ENCODE peak calls at places on chromosomes 6 and 20, in ten cellular contexts. One of them, this sample, is unnamed.

GRCh38 chr6:19320066-19320465 is 517.1 kb upstream of the ID4 start:
- DNase-seq in CD4-positive, CD25-positive, alpha-beta regulatory T cell: no peak
- DNase-seq in tibial artery: no peak
- DNase-seq in HCT116: no peak
- DNase-seq in left lung: no peak
- DNase-seq in aorta: no peak
- DNase-seq in DND-41: no peak
- DNase-seq in cardiac muscle cell: no peak
- DNase-seq in effector memory CD4-positive, alpha-beta T cell: no peak
- DNase-seq in lower lobe of right lung: no peak
- DNase-seq in this sample: no peak

GRCh38 chr6:217048-217659 is 75.1 kb upstream of the DUSP22 start:
- DNase-seq in DND-41: peak; percentile 23
- DNase-seq in left lung: no peak
- DNase-seq in HCT116: peak; percentile 18
- DNase-seq in cardiac muscle cell: peak; percentile 15
- DNase-seq in tibial artery: no peak
- DNase-seq in aorta: no peak
- DNase-seq in CD4-positive, CD25-positive, alpha-beta regulatory T cell: peak; percentile 46
- DNase-seq in effector memory CD4-positive, alpha-beta T cell: no peak
- DNase-seq in lower lobe of right lung: no peak
- DNase-seq in this sample: no peak

GRCh38 chr6:43668151-43669028 is 19.2 kb downstream of the MRPS18A start:
- DNase-seq in HCT116: peak; percentile 56
- DNase-seq in cardiac muscle cell: peak; percentile 89
- DNase-seq in left lung: peak; percentile 76
- DNase-seq in aorta: peak; percentile 80
- DNase-seq in CD4-positive, CD25-positive, alpha-beta regulatory T cell: peak; percentile 56
- DNase-seq in effector memory CD4-positive, alpha-beta T cell: no peak
- DNase-seq in tibial artery: peak; percentile 27
- DNase-seq in DND-41: peak; percentile 46
- DNase-seq in lower lobe of right lung: peak; percentile 73
- DNase-seq in this sample: peak; percentile 61

GRCh38 chr6:3915076-3915791 is 66.1 kb downstream of the FAM50B start:
- DNase-seq in effector memory CD4-positive, alpha-beta T cell: peak; percentile 3
- DNase-seq in HCT116: no peak
- DNase-seq in DND-41: peak; percentile 73
- DNase-seq in aorta: no peak
- DNase-seq in cardiac muscle cell: no peak
- DNase-seq in CD4-positive, CD25-positive, alpha-beta regulatory T cell: peak; percentile 84
- DNase-seq in left lung: no peak
- DNase-seq in lower lobe of right lung: no peak
- DNase-seq in tibial artery: no peak
- DNase-seq in this sample: no peak

GRCh38 chr20:36573103-36573797 is at the start of gene TGIF2:
- DNase-seq in cardiac muscle cell: peak; percentile 98
- DNase-seq in aorta: peak; percentile 94
- DNase-seq in lower lobe of right lung: peak; percentile 90
- DNase-seq in tibial artery: peak; percentile 70
- DNase-seq in effector memory CD4-positive, alpha-beta T cell: peak; percentile 91
- DNase-seq in HCT116: peak; percentile 34
- DNase-seq in left lung: peak; percentile 85
- DNase-seq in CD4-positive, CD25-positive, alpha-beta regulatory T cell: peak; percentile 86
- DNase-seq in DND-41: peak; percentile 97
- DNase-seq in this sample: peak; percentile 82

GRCh38 chr6:11232968-11233626 is 629 bp upstream of the NEDD9 start:
- DNase-seq in DND-41: no peak
- DNase-seq in effector memory CD4-positive, alpha-beta T cell: no peak
- DNase-seq in cardiac muscle cell: peak; percentile 54
- DNase-seq in CD4-positive, CD25-positive, alpha-beta regulatory T cell: no peak
- DNase-seq in HCT116: no peak
- DNase-seq in left lung: no peak
- DNase-seq in lower lobe of right lung: no peak
- DNase-seq in aorta: no peak
- DNase-seq in tibial artery: no peak
- DNase-seq in this sample: no peak

GRCh38 chr6:26065952-26066380 is 21.3 kb upstream of the HFE start:
- DNase-seq in CD4-positive, CD25-positive, alpha-beta regulatory T cell: peak; percentile 90
- DNase-seq in HCT116: peak; percentile 79
- DNase-seq in left lung: peak; percentile 52
- DNase-seq in lower lobe of right lung: no peak
- DNase-seq in tibial artery: peak; percentile 64
- DNase-seq in DND-41: peak; percentile 68
- DNase-seq in aorta: no peak
- DNase-seq in cardiac muscle cell: peak; percentile 76
- DNase-seq in effector memory CD4-positive, alpha-beta T cell: no peak
- DNase-seq in this sample: no peak

GRCh38 chr20:25025091-25025861 is 32.7 kb downstream of the ACSS1 start:
- DNase-seq in tibial artery: peak; percentile 7
- DNase-seq in effector memory CD4-positive, alpha-beta T cell: no peak
- DNase-seq in lower lobe of right lung: no peak
- DNase-seq in DND-41: no peak
- DNase-seq in cardiac muscle cell: no peak
- DNase-seq in left lung: peak; percentile 19
- DNase-seq in aorta: peak; percentile 37
- DNase-seq in CD4-positive, CD25-positive, alpha-beta regulatory T cell: no peak
- DNase-seq in HCT116: no peak
- DNase-seq in this sample: no peak

GRCh38 chr20:17889226-17889625 is 79.4 kb downstream of the SNX5 start:
- DNase-seq in lower lobe of right lung: no peak
- DNase-seq in effector memory CD4-positive, alpha-beta T cell: no peak
- DNase-seq in left lung: no peak
- DNase-seq in aorta: no peak
- DNase-seq in DND-41: no peak
- DNase-seq in cardiac muscle cell: no peak
- DNase-seq in HCT116: peak; percentile 15
- DNase-seq in CD4-positive, CD25-positive, alpha-beta regulatory T cell: no peak
- DNase-seq in tibial artery: no peak
- DNase-seq in this sample: no peak

GRCh38 chr20:17885544-17885943 is 83.0 kb downstream of the SNX5 start:
- DNase-seq in DND-41: no peak
- DNase-seq in tibial artery: peak; percentile 50
- DNase-seq in left lung: no peak
- DNase-seq in HCT116: no peak
- DNase-seq in effector memory CD4-positive, alpha-beta T cell: no peak
- DNase-seq in lower lobe of right lung: no peak
- DNase-seq in CD4-positive, CD25-positive, alpha-beta regulatory T cell: no peak
- DNase-seq in aorta: no peak
- DNase-seq in cardiac muscle cell: no peak
- DNase-seq in this sample: no peak

GRCh38 chr20:17885076-17885475 is 83.5 kb downstream of the SNX5 start:
- DNase-seq in cardiac muscle cell: no peak
- DNase-seq in CD4-positive, CD25-positive, alpha-beta regulatory T cell: no peak
- DNase-seq in HCT116: no peak
- DNase-seq in effector memory CD4-positive, alpha-beta T cell: no peak
- DNase-seq in DND-41: no peak
- DNase-seq in tibial artery: no peak
- DNase-seq in left lung: no peak
- DNase-seq in lower lobe of right lung: no peak
- DNase-seq in aorta: no peak
- DNase-seq in this sample: no peak

GRCh38 chr20:17888044-17888443 is 80.5 kb downstream of the SNX5 start:
- DNase-seq in tibial artery: no peak
- DNase-seq in HCT116: peak; percentile 32
- DNase-seq in DND-41: no peak
- DNase-seq in lower lobe of right lung: no peak
- DNase-seq in aorta: no peak
- DNase-seq in CD4-positive, CD25-positive, alpha-beta regulatory T cell: no peak
- DNase-seq in cardiac muscle cell: no peak
- DNase-seq in left lung: no peak
- DNase-seq in effector memory CD4-positive, alpha-beta T cell: no peak
- DNase-seq in this sample: no peak

GRCh38 chr20:17887331-17888030 is 81.1 kb downstream of the SNX5 start:
- DNase-seq in left lung: peak; percentile 25
- DNase-seq in CD4-positive, CD25-positive, alpha-beta regulatory T cell: no peak
- DNase-seq in cardiac muscle cell: no peak
- DNase-seq in DND-41: no peak
- DNase-seq in tibial artery: no peak
- DNase-seq in lower lobe of right lung: no peak
- DNase-seq in effector memory CD4-positive, alpha-beta T cell: no peak
- DNase-seq in HCT116: no peak
- DNase-seq in aorta: no peak
- DNase-seq in this sample: no peak
- H3K4me1 ChIP-seq in left lung: peaks cover 9% of the 10 kb centered on the region
- H3K4me1 ChIP-seq in CD4-positive, CD25-positive, alpha-beta regulatory T cell: no peaks in the 10 kb centered on the region
- H3K4me1 ChIP-seq in cardiac muscle cell: no peaks in the 10 kb centered on the region
- H3K4me1 ChIP-seq in DND-41: no peaks in the 10 kb centered on the region
- H3K4me1 ChIP-seq in tibial artery: no peaks in the 10 kb centered on the region
- H3K4me1 ChIP-seq in lower lobe of right lung: peaks cover 17% of the 10 kb centered on the region
- H3K4me1 ChIP-seq in effector memory CD4-positive, alpha-beta T cell: no peaks in the 10 kb centered on the region
- H3K4me1 ChIP-seq in HCT116: peaks cover 4% of the 10 kb centered on the region
- H3K4me1 ChIP-seq in aorta: no peaks in the 10 kb centered on the region
- H3K4me1 ChIP-seq in this sample: peaks cover 36% of the 10 kb centered on the region

GRCh38 chr6:134397674-134398073 is 79.8 kb upstream of the SGK1 start:
- DNase-seq in left lung: no peak
- DNase-seq in lower lobe of right lung: no peak
- DNase-seq in DND-41: no peak
- DNase-seq in effector memory CD4-positive, alpha-beta T cell: no peak
- DNase-seq in tibial artery: no peak
- DNase-seq in CD4-positive, CD25-positive, alpha-beta regulatory T cell: no peak
- DNase-seq in cardiac muscle cell: no peak
- DNase-seq in HCT116: no peak
- DNase-seq in aorta: no peak
- DNase-seq in this sample: no peak

GRCh38 chr6:134405386-134406087 is 87.6 kb upstream of the SGK1 start:
- DNase-seq in CD4-positive, CD25-positive, alpha-beta regulatory T cell: no peak
- DNase-seq in aorta: no peak
- DNase-seq in cardiac muscle cell: no peak
- DNase-seq in DND-41: no peak
- DNase-seq in effector memory CD4-positive, alpha-beta T cell: no peak
- DNase-seq in lower lobe of right lung: no peak
- DNase-seq in tibial artery: no peak
- DNase-seq in left lung: no peak
- DNase-seq in HCT116: no peak
- DNase-seq in this sample: no peak

GRCh38 chr6:134402372-134402984 is 84.6 kb upstream of the SGK1 start:
- DNase-seq in left lung: no peak
- DNase-seq in aorta: no peak
- DNase-seq in tibial artery: no peak
- DNase-seq in cardiac muscle cell: no peak
- DNase-seq in CD4-positive, CD25-positive, alpha-beta regulatory T cell: no peak
- DNase-seq in effector memory CD4-positive, alpha-beta T cell: no peak
- DNase-seq in lower lobe of right lung: no peak
- DNase-seq in HCT116: no peak
- DNase-seq in DND-41: no peak
- DNase-seq in this sample: no peak

GRCh38 chr6:134398453-134398852 is 80.5 kb upstream of the SGK1 start:
- DNase-seq in lower lobe of right lung: peak; percentile 69
- DNase-seq in aorta: no peak
- DNase-seq in cardiac muscle cell: no peak
- DNase-seq in effector memory CD4-positive, alpha-beta T cell: no peak
- DNase-seq in DND-41: no peak
- DNase-seq in HCT116: no peak
- DNase-seq in left lung: peak; percentile 67
- DNase-seq in tibial artery: peak; percentile 41
- DNase-seq in CD4-positive, CD25-positive, alpha-beta regulatory T cell: no peak
- DNase-seq in this sample: no peak

GRCh38 chr6:134400941-134401340 is 83.0 kb upstream of the SGK1 start:
- DNase-seq in tibial artery: no peak
- DNase-seq in aorta: no peak
- DNase-seq in HCT116: no peak
- DNase-seq in lower lobe of right lung: no peak
- DNase-seq in CD4-positive, CD25-positive, alpha-beta regulatory T cell: no peak
- DNase-seq in effector memory CD4-positive, alpha-beta T cell: no peak
- DNase-seq in cardiac muscle cell: no peak
- DNase-seq in DND-41: no peak
- DNase-seq in left lung: no peak
- DNase-seq in this sample: no peak
- H3K27ac ChIP-seq in tibial artery: no peak overlapping the region
- H3K27ac ChIP-seq in aorta: no peak overlapping the region
- H3K27ac ChIP-seq in HCT116: no peak overlapping the region
- H3K27ac ChIP-seq in lower lobe of right lung: no peak overlapping the region
- H3K27ac ChIP-seq in CD4-positive, CD25-positive, alpha-beta regulatory T cell: no peak overlapping the region
- H3K27ac ChIP-seq in effector memory CD4-positive, alpha-beta T cell: no peak overlapping the region
- H3K27ac ChIP-seq in cardiac muscle cell: no peak overlapping the region
- H3K27ac ChIP-seq in DND-41: no peak overlapping the region
- H3K27ac ChIP-seq in left lung: no peak overlapping the region
- H3K27ac ChIP-seq in this sample: no peak overlapping the region

GRCh38 chr6:118932421-118932820 is 2.5 kb downstream of the MCM9 start:
- DNase-seq in tibial artery: no peak
- DNase-seq in cardiac muscle cell: no peak
- DNase-seq in aorta: no peak
- DNase-seq in lower lobe of right lung: no peak
- DNase-seq in HCT116: no peak
- DNase-seq in CD4-positive, CD25-positive, alpha-beta regulatory T cell: no peak
- DNase-seq in effector memory CD4-positive, alpha-beta T cell: no peak
- DNase-seq in left lung: no peak
- DNase-seq in DND-41: no peak
- DNase-seq in this sample: no peak

GRCh38 chr6:118934461-118935330 is at the start of gene MCM9:
- DNase-seq in cardiac muscle cell: peak; percentile 97
- DNase-seq in tibial artery: peak; percentile 79
- DNase-seq in lower lobe of right lung: peak; percentile 94
- DNase-seq in CD4-positive, CD25-positive, alpha-beta regulatory T cell: peak; percentile 92
- DNase-seq in left lung: peak; percentile 95
- DNase-seq in aorta: peak; percentile 98
- DNase-seq in DND-41: peak; percentile 87
- DNase-seq in HCT116: peak; percentile 68
- DNase-seq in effector memory CD4-positive, alpha-beta T cell: peak; percentile 79
- DNase-seq in this sample: peak; percentile 92

GRCh38 chr6:118931436-118931835 is 3.5 kb downstream of the MCM9 start:
- DNase-seq in CD4-positive, CD25-positive, alpha-beta regulatory T cell: no peak
- DNase-seq in cardiac muscle cell: no peak
- DNase-seq in aorta: no peak
- DNase-seq in left lung: no peak
- DNase-seq in HCT116: no peak
- DNase-seq in DND-41: no peak
- DNase-seq in lower lobe of right lung: no peak
- DNase-seq in tibial artery: no peak
- DNase-seq in effector memory CD4-positive, alpha-beta T cell: no peak
- DNase-seq in this sample: no peak

GRCh38 chr6:118933855-118934460 is 1.0 kb downstream of the MCM9 start:
- DNase-seq in effector memory CD4-positive, alpha-beta T cell: no peak
- DNase-seq in lower lobe of right lung: no peak
- DNase-seq in cardiac muscle cell: no peak
- DNase-seq in left lung: no peak
- DNase-seq in DND-41: no peak
- DNase-seq in HCT116: no peak
- DNase-seq in aorta: no peak
- DNase-seq in CD4-positive, CD25-positive, alpha-beta regulatory T cell: no peak
- DNase-seq in tibial artery: no peak
- DNase-seq in this sample: no peak

DNA sequence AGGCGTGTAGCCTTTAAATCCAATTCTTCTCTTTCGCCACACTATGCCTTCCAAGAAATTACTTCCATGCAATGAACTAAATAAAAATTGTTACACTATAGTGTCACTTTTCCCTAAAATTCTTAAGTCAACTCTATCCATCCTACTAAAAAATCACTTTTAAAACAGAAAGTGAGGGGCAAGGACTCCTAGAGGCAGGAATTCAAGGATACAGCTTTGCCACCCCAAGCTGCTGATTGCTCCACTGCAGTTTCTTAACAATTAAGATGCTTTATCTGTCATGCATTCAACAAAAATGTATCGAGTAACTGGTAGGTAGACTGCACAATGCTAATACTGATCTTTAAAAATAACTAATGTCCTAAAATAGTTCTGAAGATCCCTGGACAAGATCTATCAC is 4.3 kb downstream of the MCM9 start:
- DNase-seq in cardiac muscle cell: no peak
- DNase-seq in effector memory CD4-positive, alpha-beta T cell: no peak
- DNase-seq in tibial artery: no peak
- DNase-seq in left lung: no peak
- DNase-seq in HCT116: no peak
- DNase-seq in DND-41: no peak
- DNase-seq in aorta: no peak
- DNase-seq in lower lobe of right lung: no peak
- DNase-seq in CD4-positive, CD25-positive, alpha-beta regulatory T cell: no peak
- DNase-seq in this sample: no peak
- H3K4me1 ChIP-seq in cardiac muscle cell: peaks cover 7% of the 10 kb centered on the region
- H3K4me1 ChIP-seq in effector memory CD4-positive, alpha-beta T cell: peaks cover 7% of the 10 kb centered on the region
- H3K4me1 ChIP-seq in tibial artery: no peaks in the 10 kb centered on the region
- H3K4me1 ChIP-seq in left lung: peaks cover 4% of the 10 kb centered on the region
- H3K4me1 ChIP-seq in HCT116: peaks cover 4% of the 10 kb centered on the region
- H3K4me1 ChIP-seq in DND-41: peaks cover 27% of the 10 kb centered on the region
- H3K4me1 ChIP-seq in aorta: peaks cover 2% of the 10 kb centered on the region
- H3K4me1 ChIP-seq in lower lobe of right lung: peaks cover 10% of the 10 kb centered on the region
- H3K4me1 ChIP-seq in CD4-positive, CD25-positive, alpha-beta regulatory T cell: peaks cover 14% of the 10 kb centered on the region
- H3K4me1 ChIP-seq in this sample: peaks cover 15% of the 10 kb centered on the region

DNA sequence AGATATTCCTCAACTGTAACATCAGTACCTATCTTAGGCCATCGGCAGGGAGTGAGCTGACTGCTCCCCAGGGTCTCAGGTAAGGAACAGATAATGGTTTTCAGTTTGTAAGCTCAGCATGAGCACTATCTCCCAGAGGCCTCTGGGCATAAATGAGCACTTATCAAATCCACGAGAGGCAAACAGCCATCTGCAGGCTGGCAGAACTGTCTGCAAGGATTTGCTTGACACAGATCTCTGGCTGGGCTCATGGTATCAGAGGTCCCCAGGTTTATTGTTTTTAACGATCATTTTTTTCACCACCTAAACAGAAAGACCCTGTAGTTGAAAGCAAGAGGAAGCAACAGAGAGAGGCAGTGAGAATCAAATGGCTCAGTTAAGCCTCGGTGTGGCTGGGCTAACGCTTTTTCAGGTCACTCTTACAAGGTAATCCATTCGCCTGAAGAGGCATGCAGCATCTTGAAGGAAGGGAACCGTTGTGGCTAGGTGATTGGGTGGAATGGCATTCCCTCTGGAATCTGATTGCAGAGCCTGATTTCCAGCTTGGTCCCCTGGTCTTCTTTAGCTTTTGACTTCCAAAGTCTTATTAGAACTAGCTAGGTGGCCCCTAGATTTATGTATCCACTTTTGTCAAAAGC is 116.0 kb downstream of the LY86 start:
- DNase-seq in lower lobe of right lung: no peak
- DNase-seq in cardiac muscle cell: no peak
- DNase-seq in DND-41: no peak
- DNase-seq in effector memory CD4-positive, alpha-beta T cell: no peak
- DNase-seq in HCT116: no peak
- DNase-seq in tibial artery: no peak
- DNase-seq in CD4-positive, CD25-positive, alpha-beta regulatory T cell: no peak
- DNase-seq in left lung: no peak
- DNase-seq in aorta: no peak
- DNase-seq in this sample: no peak
- H3K27ac ChIP-seq in lower lobe of right lung: no peak overlapping the region
- H3K27ac ChIP-seq in cardiac muscle cell: no peak overlapping the region
- H3K27ac ChIP-seq in DND-41: peak overlapping the region; percentile 91
- H3K27ac ChIP-seq in effector memory CD4-positive, alpha-beta T cell: no peak overlapping the region
- H3K27ac ChIP-seq in HCT116: no peak overlapping the region
- H3K27ac ChIP-seq in tibial artery: no peak overlapping the region
- H3K27ac ChIP-seq in CD4-positive, CD25-positive, alpha-beta regulatory T cell: no peak overlapping the region
- H3K27ac ChIP-seq in left lung: no peak overlapping the region
- H3K27ac ChIP-seq in aorta: no peak overlapping the region
- H3K27ac ChIP-seq in this sample: no peak overlapping the region